ENCODE peak calls at places on chromosomes 13 and 19, in four cellular contexts. D is GM18507, U is RWPE1, S is SK-N-SH. Z is an unnamed sample.

GRCh38 chr13:97369269-97369893 is 64.6 kb upstream of the RAP2A start:
- DNase-seq in U (peak; percentile 20), D (peak; percentile 4), S (no peak), Z (no peak)

GRCh38 chr19:2034729-2035589 is 16.1 kb downstream of the MKNK2 start:
- DNase-seq in U (peak; percentile 64), D (no peak), S (peak; percentile 90), Z (no peak)

GRCh38 chr19:49327878-49328544 is 3.0 kb upstream of the SLC6A16 start:
- DNase-seq in S (no peak), U (peak; percentile 41), D (no peak), Z (no peak)

GRCh38 chr19:3664879-3665642 is 35.2 kb downstream of the PIP5K1C start:
- DNase-seq in D (no peak), S (no peak), U (no peak), Z (no peak)

GRCh38 chr13:98890186-98890585 is 87.7 kb downstream of the DOCK9 start:
- DNase-seq in U (peak; percentile 72), S (no peak), D (no peak), Z (no peak)

GRCh38 chr13:81872581-81872980 is 1531.7 kb upstream of the SPRY2 start:
- DNase-seq in U (no peak), D (no peak), S (peak; percentile 8), Z (no peak)

GRCh38 chr13:20344836-20345490 is 112.8 kb upstream of the GJB6 start:
- DNase-seq in S (no peak), D (no peak), U (no peak), Z (no peak)

GRCh38 chr13:85557651-85558050 is 241.6 kb downstream of the SLITRK6 start:
- DNase-seq in U (no peak), S (no peak), D (no peak), Z (no peak)

GRCh38 chr13:62908321-62908720 is 1492.7 kb upstream of the PCDH20 start:
- DNase-seq in U (no peak), D (no peak), S (no peak), Z (no peak)

GRCh38 chr13:39410089-39410901 is 192.7 kb downstream of the LHFPL6 start:
- DNase-seq in D (no peak), S (no peak), U (no peak), Z (no peak)

GRCh38 chr13:33057019-33057785 is 41.0 kb downstream of the KL start:
- DNase-seq in D (no peak), U (no peak), S (peak; percentile 47), Z (peak; percentile 26)

GRCh38 chr19:6186435-6186834 is 51.0 kb downstream of the ACSBG2 start:
- DNase-seq in D (no peak), S (no peak), U (no peak), Z (no peak)

GRCh38 chr13:77386880-77387606 is 60.1 kb upstream of the MYCBP2 start:
- DNase-seq in S (no peak), D (peak; percentile 29), U (no peak), Z (no peak)

GRCh38 chr13:48078251-48078656 is 16.6 kb downstream of the MED4 start:
- DNase-seq in D (peak; percentile 37), S (no peak), U (peak; percentile 27), Z (peak; percentile 32)

GRCh38 chr19:12899891-12900518 is 9.0 kb downstream of the GCDH start:
- DNase-seq in S (no peak), D (peak; percentile 54), U (no peak), Z (peak; percentile 63)

GRCh38 chr13:40137400-40137799 is 481.9 kb downstream of the COG6 start:
- DNase-seq in D (no peak), S (no peak), U (no peak), Z (no peak)

GRCh38 chr19:44745386-44745831 is 3.1 kb upstream of the BCL3 start:
- DNase-seq in S (no peak), U (no peak), D (no peak), Z (no peak)

GRCh38 chr19:30390356-30390988 is 18.3 kb downstream of the ZNF536 start:
- DNase-seq in U (no peak), S (no peak), D (no peak), Z (no peak)

GRCh38 chr13:38542601-38543000 is 144.3 kb upstream of the FREM2 start:
- DNase-seq in U (peak; percentile 36), S (no peak), D (no peak), Z (no peak)

GRCh38 chr19:3721131-3721899 is 13.1 kb downstream of the TJP3 start:
- DNase-seq in D (peak; percentile 83), U (peak; percentile 82), S (peak; percentile 98), Z (peak; percentile 94)

GRCh38 chr19:6221220-6221877 is 58.4 kb downstream of the MLLT1 start:
- DNase-seq in D (no peak), S (no peak), U (no peak), Z (no peak)

GRCh38 chr13:73984949-73985691 is 149.1 kb downstream of the KLF12 start:
- DNase-seq in S (no peak), U (no peak), D (no peak), Z (no peak)

GRCh38 chr13:52118595-52118994 is 10.3 kb downstream of the NEK5 start:
- DNase-seq in S (no peak), D (no peak), U (no peak), Z (no peak)

GRCh38 chr19:13794388-13794751 is 873 bp upstream of the ZSWIM4 start:
- DNase-seq in D (no peak), S (no peak), U (peak; percentile 42), Z (no peak)

GRCh38 chr19:2507109-2507508 is 31.2 kb downstream of the GADD45B start:
- DNase-seq in D (no peak), U (no peak), S (no peak), Z (no peak)

GRCh38 chr13:112940236-112940635 is 28.8 kb upstream of the MCF2L start:
- DNase-seq in S (peak; percentile 83), D (no peak), U (no peak), Z (no peak)

GRCh38 chr19:33402421-33403220 is 29.1 kb downstream of the CEBPG start:
- DNase-seq in D (no peak), U (no peak), S (peak; percentile 58), Z (peak; percentile 27)

GRCh38 chr13:79776538-79776937 is 295.6 kb downstream of the NDFIP2 start:
- DNase-seq in U (no peak), D (no peak), S (no peak), Z (no peak)

GRCh38 chr13:21871919-21872318 is 201.0 kb downstream of the FGF9 start:
- DNase-seq in S (no peak), D (no peak), U (no peak), Z (no peak)

GRCh38 chr19:58059003-58059671 is at the start of gene ZNF135:
- DNase-seq in D (no peak), S (peak; percentile 90), U (peak; percentile 26), Z (no peak)

GRCh38 chr19:47369923-47370625 is 21.0 kb downstream of the DHX34 start:
- DNase-seq in U (no peak), S (no peak), D (no peak), Z (no peak)

GRCh38 chr13:57137631-57138030 is 3.1 kb upstream of the PRR20A start:
- DNase-seq in S (no peak), U (no peak), D (no peak), Z (no peak)

GRCh38 chr19:53903055-53903680 is 5.9 kb upstream of the CACNG7 start:
- DNase-seq in D (no peak), S (no peak), U (peak; percentile 44), Z (no peak)

GRCh38 chr19:18469245-18470107 is 31.5 kb upstream of the ISYNA1 start:
- DNase-seq in S (peak; percentile 82), U (no peak), D (peak; percentile 39), Z (peak; percentile 77)

GRCh38 chr13:44747179-44747578 is 171.0 kb upstream of the TSC22D1 start:
- DNase-seq in D (no peak), S (no peak), U (no peak), Z (no peak)

GRCh38 chr13:20301391-20302071 is 69.4 kb upstream of the GJB6 start:
- DNase-seq in U (no peak), D (no peak), S (no peak), Z (no peak)

GRCh38 chr13:59391696-59392095 is 772.0 kb downstream of the DIAPH3 start:
- DNase-seq in D (peak; percentile 54), U (peak; percentile 31), S (peak; percentile 30), Z (peak; percentile 32)

Z was measured in GM12891.